ENCODE peak calls at places on chromosomes 13 and 19, in five cellular contexts. S is cardiac fibroblast, H is prostate gland, C is A673, V is AG09309. F is an unnamed sample.

GRCh38 chr19:49688531-49689132 is 762 bp upstream of the ADM5 start:
- DNase-seq in S (no peak), V (no peak), H (no peak), C (no peak), F (no peak)

GRCh38 chr13:29137995-29138394 is 317.9 kb downstream of the MTUS2 start:
- DNase-seq in H (no peak), C (peak), S (no peak), V (no peak), F (no peak)

GRCh38 chr19:43524922-43525835 is 1.8 kb downstream of the ETHE1 start:
- DNase-seq in V (no peak), S (peak), C (peak), H (peak), F (no peak)

GRCh38 chr19:12133069-12133468 is 7.1 kb downstream of the ZNF20 start:
- DNase-seq in S (peak), H (no peak), C (no peak), V (no peak), F (no peak)

GRCh38 chr19:28294395-28294794 is 918.6 kb downstream of the UQCRFS1 start:
- DNase-seq in C (no peak), H (no peak), V (no peak), S (peak), F (no peak)

GRCh38 chr13:42064259-42064658 is 15.8 kb downstream of the DGKH start:
- DNase-seq in V (no peak), H (no peak), C (peak), S (peak), F (no peak)

GRCh38 chr13:110394371-110394841 is 87.3 kb downstream of the COL4A2 start:
- DNase-seq in C (no peak), V (no peak), S (peak), H (no peak), F (no peak)

GRCh38 chr13:47287291-47287751 is 390.5 kb upstream of the HTR2A start:
- DNase-seq in C (no peak), V (no peak), H (no peak), S (peak), F (no peak)

GRCh38 chr19:12733369-12733896 is 1.1 kb downstream of the TRIR start:
- DNase-seq in H (no peak), V (no peak), C (peak), S (peak), F (no peak)

GRCh38 chr13:23418776-23419683 is 14.5 kb downstream of the SACS start:
- DNase-seq in S (no peak), V (no peak), C (no peak), H (no peak), F (no peak)

GRCh38 chr19:53538378-53539109 is 599 bp downstream of the ZNF331 start:
- DNase-seq in C (no peak), H (no peak), V (no peak), S (no peak), F (no peak)

GRCh38 chr13:97189943-97190342 is 32.2 kb upstream of the MBNL2 start:
- DNase-seq in S (no peak), V (no peak), C (no peak), H (no peak), F (no peak)

GRCh38 chr19:19651076-19651475 is 7.6 kb upstream of the GMIP start:
- DNase-seq in V (no peak), H (no peak), C (no peak), S (no peak), F (no peak)

GRCh38 chr13:60226507-60226906 is 62.8 kb upstream of the DIAPH3 start:
- DNase-seq in C (no peak), H (no peak), V (no peak), S (peak), F (no peak)
- TF ChIP-seq CTCF in C (peak), H (no peak), V (peak), S (peak), F (no peak)

DNA sequence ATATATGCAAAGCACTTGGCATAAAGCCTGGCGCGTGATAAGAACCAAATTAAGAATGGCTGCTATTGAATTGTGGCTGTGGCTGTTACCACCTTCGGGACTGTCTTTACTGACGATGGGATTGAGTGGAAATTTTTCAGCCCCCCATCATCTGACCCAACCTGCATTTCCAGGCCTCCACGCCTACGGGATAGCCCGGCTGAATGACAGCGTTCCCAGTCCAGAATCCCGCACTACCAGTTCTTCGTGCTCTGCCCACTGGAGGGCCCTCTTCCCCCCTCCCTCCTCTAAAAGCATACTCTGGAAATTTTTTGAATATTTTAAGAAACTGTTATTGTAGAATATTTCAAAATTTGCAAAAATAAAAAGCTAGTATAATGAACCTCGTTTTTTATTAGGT is 11.0 kb downstream of the KRTDAP start:
- DNase-seq in H (no peak), S (no peak), V (no peak), C (peak), F (no peak)
- TF ChIP-seq CTCF in H (no peak), S (no peak), V (no peak), C (peak), F (no peak)

GRCh38 chr13:90968510-90968909 is 379.0 kb upstream of the MIR17HG start:
- DNase-seq in S (peak), C (peak), H (no peak), V (no peak), F (no peak)
- TF ChIP-seq CTCF in S (no peak), C (peak), H (no peak), V (no peak), F (no peak)

DNA sequence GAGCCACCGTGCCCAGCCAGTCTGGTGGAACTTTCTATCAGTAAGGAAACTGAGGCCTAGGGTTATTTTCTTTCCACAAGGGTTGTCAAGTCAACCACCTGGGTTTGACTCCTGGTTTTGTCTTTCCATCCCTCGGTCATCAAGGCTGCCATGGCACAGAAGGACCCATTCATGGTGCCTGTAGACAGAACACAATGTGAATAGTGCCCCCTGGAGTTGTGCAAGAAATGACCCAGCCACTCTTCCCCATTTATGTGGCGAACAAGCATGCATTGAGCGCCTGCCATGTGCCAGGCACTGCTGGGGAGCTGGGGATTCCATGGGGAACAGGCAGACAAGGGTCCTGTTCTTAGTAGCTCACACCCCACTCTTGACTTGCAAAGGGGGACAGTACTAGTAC is 4.1 kb downstream of the SMARCA4 start:
- DNase-seq in V (no peak), C (no peak), H (no peak), S (no peak), F (no peak)
- TF ChIP-seq CTCF in V (no peak), C (peak), H (no peak), S (no peak), F (peak)

GRCh38 chr13:90867336-90867683 is 480.2 kb upstream of the MIR17HG start:
- DNase-seq in C (peak), H (peak), S (peak), V (peak), F (no peak)
- TF ChIP-seq CTCF in C (peak), H (no peak), S (peak), V (peak), F (peak)

DNA sequence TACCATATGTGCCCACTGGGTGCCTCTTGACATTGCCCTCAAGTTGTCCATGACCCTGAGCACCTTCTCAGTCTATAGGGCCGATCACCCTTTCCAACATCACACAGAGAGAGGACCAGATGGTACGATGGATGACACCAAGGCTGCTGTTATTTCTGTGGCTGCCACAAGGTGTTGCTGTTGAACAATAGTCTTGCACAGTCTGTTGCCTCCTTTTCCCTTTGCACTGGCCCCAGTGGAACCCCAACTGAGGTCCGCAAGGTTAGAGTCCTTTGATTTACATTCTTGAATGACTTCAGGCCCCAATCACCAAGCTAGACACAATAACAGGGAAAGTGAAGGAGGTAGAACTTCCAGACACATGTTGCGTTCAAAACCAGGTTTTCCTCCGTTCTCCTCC is 52.0 kb downstream of the TINCR start:
- DNase-seq in C (no peak), V (no peak), S (no peak), H (no peak), F (no peak)
- TF ChIP-seq CTCF in C (peak), V (peak), S (peak), H (no peak), F (no peak)

DNA sequence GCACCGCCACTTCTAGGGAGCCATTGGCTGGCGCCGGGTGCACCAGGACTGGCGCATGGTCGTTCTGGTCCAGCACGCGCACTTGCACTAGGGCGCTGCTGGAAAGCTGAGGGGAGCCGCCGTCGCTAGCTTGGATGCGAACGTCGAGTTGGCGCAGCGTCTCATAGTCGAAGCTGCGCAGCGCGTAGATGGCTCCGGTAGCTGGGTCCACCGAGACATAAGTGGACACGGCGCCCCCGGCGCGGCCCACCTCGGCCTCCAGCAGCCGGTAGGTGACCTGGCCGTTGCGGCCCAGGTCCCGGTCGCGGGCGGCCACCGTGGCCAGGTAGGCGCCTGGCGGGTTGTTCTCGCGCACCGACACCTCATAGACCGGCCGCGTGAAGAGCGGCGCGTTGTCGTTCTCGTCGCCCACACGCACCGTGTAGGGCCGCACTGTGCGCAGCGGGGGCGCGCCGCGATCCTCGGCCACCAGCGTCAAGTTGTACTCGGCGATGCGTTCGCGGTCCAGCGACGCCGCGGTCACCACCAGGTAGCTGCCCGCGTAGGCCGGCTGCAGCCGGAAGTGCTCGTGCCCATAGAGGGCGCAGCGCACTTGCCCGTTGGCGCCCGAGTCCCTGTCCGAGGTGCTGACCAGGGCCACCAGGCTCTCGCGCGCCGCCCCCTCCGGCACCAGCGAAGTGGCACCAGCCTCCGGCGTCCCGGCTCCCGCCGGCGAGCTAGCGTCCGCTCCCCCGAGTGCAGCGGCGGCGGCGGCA is 1.7 kb downstream of the PCDH8 start:
- DNase-seq in V (no peak), S (no peak), H (peak), C (peak), F (peak)
- TF ChIP-seq CTCF in V (no peak), S (peak), H (no peak), C (peak), F (peak)

GRCh38 chr13:25401958-25402357 is 30.2 kb downstream of the ATP8A2 start:
- DNase-seq in H (no peak), S (no peak), C (no peak), V (no peak), F (no peak)

GRCh38 chr13:25409938-25410337 is 38.2 kb downstream of the ATP8A2 start:
- DNase-seq in V (no peak), C (no peak), H (no peak), S (no peak), F (no peak)

GRCh38 chr13:25406377-25406776 is 34.6 kb downstream of the ATP8A2 start:
- DNase-seq in H (no peak), S (no peak), C (peak), V (no peak), F (no peak)
- TF ChIP-seq CTCF in H (no peak), S (no peak), C (peak), V (no peak), F (no peak)

F was measured in mesothelial cell of epicardium.